ENCODE peak calls at places on chromosomes 7 and 10, in four cellular contexts. P is K562, G is A549, A is HepG2. E is an unnamed sample.
A peak's percentile ranks its signal among the peaks of the same experiment; 100 is the strongest.

GRCh38 chr10:11498399-11498798 is 113.1 kb downstream of the USP6NL start:
- DNase-seq in A (no peak), P (no peak), G (no peak), E (no peak)

GRCh38 chr10:84540022-84540616 is 211.7 kb downstream of the CCSER2 start:
- DNase-seq in G (peak; percentile 48), A (no peak), P (no peak), E (no peak)

GRCh38 chr7:32957326-32958045 is at the start of gene FKBP9:
- DNase-seq in A (peak; percentile 76), G (peak; percentile 93), P (peak; percentile 86), E (peak; percentile 89)

GRCh38 chr7:4610768-4611467 is 71.2 kb upstream of the FOXK1 start:
- DNase-seq in G (peak; percentile 82), A (peak; percentile 74), P (peak; percentile 82), E (peak; percentile 51)

GRCh38 chr10:29970576-29970975 is 88.8 kb downstream of the JCAD start:
- DNase-seq in G (no peak), A (no peak), P (no peak), E (no peak)

GRCh38 chr7:143381427-143382125 is 431 bp downstream of the ZYX start:
- DNase-seq in P (peak; percentile 47), A (no peak), G (peak; percentile 50), E (no peak)

GRCh38 chr7:155282671-155283070 is 15.0 kb upstream of the INSIG1 start:
- DNase-seq in G (no peak), P (no peak), A (no peak), E (no peak)

GRCh38 chr7:107712906-107713305 is 31.0 kb upstream of the CBLL1 start:
- DNase-seq in P (no peak), A (no peak), G (no peak), E (no peak)

GRCh38 chr7:85535974-85536729 is 349.3 kb upstream of the SEMA3D start:
- DNase-seq in G (no peak), P (no peak), A (no peak), E (no peak)

GRCh38 chr10:88097092-88097894 is 233.9 kb downstream of the PTEN start:
- DNase-seq in P (no peak), G (peak; percentile 11), A (no peak), E (no peak)

GRCh38 chr7:34145603-34146002 is 240.3 kb downstream of the BMPER start:
- DNase-seq in A (no peak), G (no peak), P (no peak), E (no peak)

GRCh38 chr10:4062072-4062471 is 277.1 kb upstream of the KLF6 start:
- DNase-seq in P (no peak), G (no peak), A (no peak), E (no peak)

GRCh38 chr10:98555011-98555619 is 108.4 kb upstream of the HPS1 start:
- DNase-seq in G (no peak), P (no peak), A (no peak), E (no peak)

GRCh38 chr7:80334185-80334584 is 177.7 kb downstream of the GNAT3 start:
- DNase-seq in P (no peak), G (no peak), A (no peak), E (no peak)

GRCh38 chr7:111835066-111835465 is 272.8 kb upstream of the IMMP2L start:
- DNase-seq in P (no peak), A (no peak), G (no peak), E (no peak)

GRCh38 chr7:47438411-47439029 is 143.4 kb downstream of the TNS3 start:
- DNase-seq in A (no peak), G (no peak), P (no peak), E (no peak)

GRCh38 chr10:12780634-12781601 is 220.6 kb downstream of the CCDC3 start:
- DNase-seq in A (no peak), P (no peak), G (no peak), E (no peak)

GRCh38 chr7:131007439-131008330 is 273.7 kb upstream of the KLF14 start:
- DNase-seq in G (peak; percentile 93), P (peak; percentile 90), A (peak; percentile 70), E (peak; percentile 67)

GRCh38 chr7:28626629-28627262 is 214.4 kb downstream of the CREB5 start:
- DNase-seq in A (peak; percentile 25), P (peak; percentile 45), G (peak; percentile 40), E (peak; percentile 21)

GRCh38 chr10:95411635-95412034 is 120.8 kb upstream of the PDLIM1 start:
- DNase-seq in A (no peak), G (no peak), P (no peak), E (peak; percentile 58)

GRCh38 chr7:492714-493065 is 27.0 kb downstream of the PDGFA start:
- DNase-seq in A (no peak), P (no peak), G (no peak), E (no peak)

GRCh38 chr10:112949875-112950507 is at the start of gene TCF7L2:
- DNase-seq in A (peak; percentile 98), P (peak; percentile 91), G (peak; percentile 98), E (peak; percentile 94)

GRCh38 chr7:29345590-29345989 is 151.0 kb downstream of the CHN2 start:
- DNase-seq in A (peak; percentile 38), G (peak; percentile 12), P (peak; percentile 3), E (peak; percentile 44)

GRCh38 chr10:15175587-15175986 is 7.1 kb upstream of the NMT2 start:
- DNase-seq in P (no peak), G (no peak), A (no peak), E (no peak)

GRCh38 chr10:89001428-89002072 is 11.0 kb downstream of the FAS start:
- DNase-seq in A (no peak), G (no peak), P (no peak), E (no peak)

GRCh38 chr10:67978749-67979148 is 94.3 kb downstream of the SIRT1 start:
- DNase-seq in A (no peak), G (no peak), P (no peak), E (no peak)

GRCh38 chr7:39851466-39852045 is 98.5 kb upstream of the CDK13 start:
- DNase-seq in A (no peak), P (no peak), G (peak; percentile 14), E (no peak)

GRCh38 chr7:30224511-30225031 is 59.8 kb upstream of the ZNRF2 start:
- DNase-seq in G (no peak), P (no peak), A (no peak), E (no peak)

GRCh38 chr10:108877130-108877529 is 1046.2 kb downstream of the XPNPEP1 start:
- DNase-seq in G (no peak), P (no peak), A (no peak), E (no peak)

GRCh38 chr10:804191-804781 is 114.8 kb upstream of the DIP2C start:
- DNase-seq in A (no peak), G (no peak), P (no peak), E (no peak)

GRCh38 chr7:31043035-31043434 is 9.1 kb upstream of the ADCYAP1R1 start:
- DNase-seq in P (no peak), A (no peak), G (no peak), E (no peak)

GRCh38 chr7:95066736-95067530 is 159.5 kb downstream of the PPP1R9A start:
- DNase-seq in G (peak; percentile 86), A (peak; percentile 75), P (no peak), E (no peak)

DNA sequence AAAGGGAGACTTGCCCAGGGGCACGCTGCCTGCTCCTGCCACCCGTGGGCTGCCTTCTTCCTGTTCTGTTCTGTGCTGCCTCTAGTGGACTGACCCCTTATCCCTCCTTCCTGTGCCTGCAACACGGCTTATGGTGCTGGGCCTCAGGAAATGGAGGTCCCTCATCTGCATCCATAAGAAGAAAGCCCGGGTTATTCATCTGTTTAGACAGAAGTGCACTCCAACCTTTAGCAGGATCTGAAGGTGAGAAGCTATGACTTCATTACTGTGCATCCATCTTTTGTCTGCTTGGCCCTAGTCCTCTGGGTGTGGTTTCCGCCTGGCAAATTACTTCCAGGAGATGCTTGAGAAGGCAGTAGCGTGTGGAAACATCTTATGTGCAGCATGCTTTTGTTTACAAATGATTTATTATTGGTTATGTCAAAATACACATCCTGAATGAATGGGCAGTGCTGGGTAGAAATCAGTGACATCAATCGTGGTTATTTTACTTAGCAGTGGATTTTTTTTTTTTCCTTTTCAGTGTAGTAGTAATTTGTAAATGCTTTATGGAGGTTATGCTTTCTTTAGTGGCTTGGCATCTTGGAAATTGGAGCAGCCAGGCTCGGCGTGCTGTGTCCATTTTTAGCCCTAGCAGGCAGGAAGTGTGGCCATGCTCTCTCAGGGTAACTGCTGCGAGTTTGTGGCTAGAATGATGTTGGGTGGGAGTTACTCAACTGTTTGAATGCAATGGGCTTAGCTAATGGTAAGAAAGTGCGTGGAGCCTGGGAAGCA is 12.7 kb downstream of the PTPRE start:
- DNase-seq in A (no peak), P (no peak), G (peak; percentile 16), E (no peak)
- TF ChIP-seq PHF8 in A (no peak), P (no peak), G (no peak), E (no peak)

GRCh38 chr7:22697322-22697859 is 29.6 kb upstream of the IL6 start:
- DNase-seq in G (no peak), P (no peak), A (no peak), E (no peak)

GRCh38 chr7:22702516-22702915 is 24.5 kb upstream of the IL6 start:
- DNase-seq in P (no peak), A (no peak), G (no peak), E (no peak)

GRCh38 chr7:22698762-22699161 is 28.2 kb upstream of the IL6 start:
- DNase-seq in A (no peak), G (no peak), P (no peak), E (no peak)

GRCh38 chr7:22697897-22698645 is 28.9 kb upstream of the IL6 start:
- DNase-seq in G (no peak), A (no peak), P (no peak), E (no peak)

DNA sequence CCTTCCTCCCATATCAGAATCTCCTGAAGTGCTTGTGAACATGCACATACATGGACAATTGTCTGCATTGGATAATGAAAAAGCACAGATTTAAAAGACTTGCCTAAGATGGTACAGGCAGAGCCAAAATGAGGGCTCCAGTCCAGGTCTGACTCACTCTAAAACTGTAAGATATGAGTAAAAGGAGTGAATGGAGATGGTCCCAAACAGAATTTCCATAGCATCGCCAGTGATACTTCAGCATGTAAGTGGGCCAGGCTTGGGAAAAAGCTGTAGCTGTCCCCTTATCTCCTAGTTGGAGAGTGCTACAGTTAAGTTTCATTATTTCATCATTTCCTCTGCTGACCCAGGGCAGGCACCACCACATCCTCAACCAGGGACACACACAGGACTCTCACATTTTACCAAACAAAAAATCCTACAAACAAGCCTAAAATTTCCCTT is 26.4 kb upstream of the IL6 start:
- DNase-seq in G (no peak), P (peak; percentile 58), A (no peak), E (no peak)
- H3K4me2 ChIP-seq in G (no peak overlapping the region), P (no peak overlapping the region), A (no peak overlapping the region), E (no peak overlapping the region)

GRCh38 chr7:87220734-87221215 is 1.2 kb upstream of the TMEM243 start:
- DNase-seq in A (no peak), P (peak; percentile 47), G (peak; percentile 16), E (no peak)
- TF ChIP-seq PHF8 in A (no peak), P (no peak), G (no peak), E (no peak)

DNA sequence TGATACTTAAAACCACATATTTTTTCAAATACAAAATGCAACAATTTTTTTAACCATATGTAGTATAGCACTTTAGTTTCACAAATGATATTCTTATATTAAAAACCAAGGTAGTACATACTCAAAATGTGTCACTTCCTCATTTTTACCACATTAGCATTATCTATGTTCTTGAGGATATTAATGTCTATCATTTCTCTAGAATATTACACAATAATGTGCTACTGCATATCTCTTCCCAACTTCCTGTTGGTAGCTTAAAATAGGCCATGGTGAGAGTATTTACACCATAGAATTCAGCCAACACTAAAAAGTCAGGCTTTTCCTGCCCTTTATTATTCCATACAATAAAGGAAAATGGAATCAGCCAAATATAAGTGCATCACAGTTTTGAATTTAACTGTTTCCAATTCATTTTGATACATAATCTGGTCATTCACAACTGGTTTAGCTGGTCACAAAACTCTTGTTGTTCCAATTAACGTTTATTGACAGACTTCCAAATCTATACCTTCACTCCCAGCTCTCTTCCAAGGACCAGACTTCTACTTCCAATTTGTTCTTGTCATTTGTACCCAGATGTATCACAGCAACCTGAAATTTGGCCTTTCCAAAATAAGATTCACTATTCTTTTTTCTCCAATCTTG is 20.0 kb upstream of the LRRC17 start:
- DNase-seq in A (no peak), G (no peak), P (no peak), E (no peak)
- H3K4me2 ChIP-seq in A (no peak overlapping the region), G (no peak overlapping the region), P (no peak overlapping the region), E (no peak overlapping the region)